ENCODE peak calls at places on chromosomes 3 and 15, in four cellular contexts. V, D, E and C are unnamed samples.

GRCh38 chr15:77866596-77867125 is 210.8 kb downstream of the TBC1D2B start:
- DNase-seq in V (no peak), D (no peak), E (no peak), C (no peak)

GRCh38 chr15:58532126-58532525 is 100.3 kb downstream of the LIPC start:
- DNase-seq in V (no peak), D (no peak), E (no peak), C (no peak)

GRCh38 chr15:31974855-31975421 is 55.4 kb upstream of the CHRNA7 start:
- DNase-seq in V (peak), D (peak), E (peak), C (peak)

GRCh38 chr3:56923546-56924224 is 121.9 kb upstream of the ARHGEF3 start:
- DNase-seq in V (peak), D (peak), E (peak), C (peak)

GRCh38 chr15:50939911-50940310 is 31.4 kb downstream of the AP4E1 start:
- DNase-seq in V (no peak), D (peak), E (peak), C (peak)

GRCh38 chr3:99473321-99473751 is 165.1 kb upstream of the COL8A1 start:
- DNase-seq in V (no peak), D (peak), E (no peak), C (peak)

GRCh38 chr15:26644948-26645347 is 127.9 kb downstream of the GABRB3 start:
- DNase-seq in V (no peak), D (no peak), E (no peak), C (no peak)

GRCh38 chr15:77040673-77041072 is 30.2 kb downstream of the TSPAN3 start:
- DNase-seq in V (no peak), D (no peak), E (no peak), C (no peak)

GRCh38 chr15:52789601-52790165 is 453 bp downstream of the ONECUT1 start:
- DNase-seq in V (peak), D (peak), E (no peak), C (peak)

GRCh38 chr3:76177650-76178049 is 392.3 kb upstream of the ZNF717 start:
- DNase-seq in V (no peak), D (no peak), E (no peak), C (no peak)

GRCh38 chr3:48011771-48012170 is 4.4 kb downstream of the MAP4 start:
- DNase-seq in V (no peak), D (no peak), E (no peak), C (no peak)

GRCh38 chr3:48407542-48408099 is 22.3 kb downstream of the PLXNB1 start:
- DNase-seq in V (no peak), D (no peak), E (no peak), C (no peak)

GRCh38 chr3:154552338-154552737 is 122.3 kb upstream of the GPR149 start:
- DNase-seq in V (peak), D (no peak), E (no peak), C (no peak)

GRCh38 chr3:34212671-34213070 is 414.2 kb downstream of the PDCD6IP start:
- DNase-seq in V (no peak), D (peak), E (peak), C (no peak)

GRCh38 chr15:73881539-73882320 is 8.4 kb downstream of the TBC1D21 start:
- DNase-seq in V (no peak), D (no peak), E (no peak), C (no peak)

GRCh38 chr15:90030376-90030775 is 29.3 kb downstream of the ZNF710 start:
- DNase-seq in V (no peak), D (no peak), E (no peak), C (no peak)

GRCh38 chr3:140529096-140529495 is 148.8 kb upstream of the TRIM42 start:
- DNase-seq in V (no peak), D (peak), E (peak), C (peak)

GRCh38 chr15:66023322-66023972 is 154.2 kb downstream of the RAB11A start:
- DNase-seq in V (no peak), D (no peak), E (no peak), C (no peak)

GRCh38 chr3:15313461-15313860 is 18.9 kb downstream of the SH3BP5 start:
- DNase-seq in V (no peak), D (no peak), E (no peak), C (no peak)

GRCh38 chr15:33540174-33540573 is 229.4 kb downstream of the RYR3 start:
- DNase-seq in V (no peak), D (no peak), E (no peak), C (no peak)

GRCh38 chr3:130576571-130577266 is 59.7 kb downstream of the COL6A6 start:
- DNase-seq in V (no peak), D (peak), E (no peak), C (no peak)

GRCh38 chr15:31887246-31887645 is 143.1 kb upstream of the CHRNA7 start:
- DNase-seq in V (no peak), D (no peak), E (no peak), C (no peak)

GRCh38 chr15:82875411-82876003 is 66.1 kb downstream of the WHAMM start:
- DNase-seq in V (no peak), D (peak), E (no peak), C (no peak)

GRCh38 chr15:26438316-26438715 is 334.6 kb downstream of the GABRB3 start:
- DNase-seq in V (no peak), D (no peak), E (no peak), C (no peak)

GRCh38 chr15:52295421-52295991 is at the start of gene MYO5C:
- DNase-seq in V (no peak), D (peak), E (peak), C (no peak)

GRCh38 chr3:43531835-43532234 is 90.0 kb downstream of the ANO10 start:
- DNase-seq in V (no peak), D (peak), E (no peak), C (peak)

GRCh38 chr15:47968593-47968992 is 152.2 kb upstream of the SLC24A5 start:
- DNase-seq in V (no peak), D (no peak), E (no peak), C (no peak)

GRCh38 chr15:63504979-63505841 is 817 bp downstream of the USP3 start:
- DNase-seq in V (peak), D (peak), E (peak), C (peak)

GRCh38 chr3:27216295-27216694 is 152.9 kb downstream of the NEK10 start:
- DNase-seq in V (no peak), D (no peak), E (no peak), C (no peak)

GRCh38 chr3:12288466-12289129 is at the start of gene PPARG:
- DNase-seq in V (no peak), D (peak), E (peak), C (peak)

GRCh38 chr3:65285956-65286355 is 598.2 kb upstream of the ADAMTS9 start:
- DNase-seq in V (no peak), D (no peak), E (no peak), C (no peak)

GRCh38 chr3:123559040-123559861 is 25.6 kb downstream of the HACD2 start:
- DNase-seq in V (peak), D (peak), E (peak), C (peak)

GRCh38 chr3:25455316-25456232 is 27.5 kb downstream of the RARB start:
- DNase-seq in V (no peak), D (peak), E (no peak), C (peak)

GRCh38 chr3:135503429-135504083 is 462.0 kb upstream of the PPP2R3A start:
- DNase-seq in V (peak), D (peak), E (peak), C (peak)

GRCh38 chr3:187677604-187678003 is 7.4 kb upstream of the SST start:
- DNase-seq in V (no peak), D (no peak), E (no peak), C (no peak)

GRCh38 chr3:177679568-177680441 is 482.5 kb upstream of the TBL1XR1 start:
- DNase-seq in V (no peak), D (peak), E (no peak), C (peak)

GRCh38 chr3:177680442-177680821 is 483.1 kb upstream of the TBL1XR1 start:
- DNase-seq in V (no peak), D (peak), E (no peak), C (peak)

GRCh38 chr3:177681852-177682251 is 484.6 kb upstream of the TBL1XR1 start:
- DNase-seq in V (no peak), D (no peak), E (no peak), C (no peak)

GRCh38 chr3:177683619-177684018 is 486.3 kb upstream of the TBL1XR1 start:
- DNase-seq in V (no peak), D (no peak), E (no peak), C (no peak)

GRCh38 chr3:177681156-177681555 is 483.9 kb upstream of the TBL1XR1 start:
- DNase-seq in V (no peak), D (no peak), E (no peak), C (peak)
- H3K4me2 ChIP-seq in V (no peak), D (no peak), E (no peak), C (no peak)

GRCh38 chr3:129121016-129121791 is 400 bp downstream of the RAB43 start:
- DNase-seq in V (peak), D (peak), E (peak), C (peak)
- H3K4me2 ChIP-seq in V (peak), D (peak), E (peak), C (peak)

DNA sequence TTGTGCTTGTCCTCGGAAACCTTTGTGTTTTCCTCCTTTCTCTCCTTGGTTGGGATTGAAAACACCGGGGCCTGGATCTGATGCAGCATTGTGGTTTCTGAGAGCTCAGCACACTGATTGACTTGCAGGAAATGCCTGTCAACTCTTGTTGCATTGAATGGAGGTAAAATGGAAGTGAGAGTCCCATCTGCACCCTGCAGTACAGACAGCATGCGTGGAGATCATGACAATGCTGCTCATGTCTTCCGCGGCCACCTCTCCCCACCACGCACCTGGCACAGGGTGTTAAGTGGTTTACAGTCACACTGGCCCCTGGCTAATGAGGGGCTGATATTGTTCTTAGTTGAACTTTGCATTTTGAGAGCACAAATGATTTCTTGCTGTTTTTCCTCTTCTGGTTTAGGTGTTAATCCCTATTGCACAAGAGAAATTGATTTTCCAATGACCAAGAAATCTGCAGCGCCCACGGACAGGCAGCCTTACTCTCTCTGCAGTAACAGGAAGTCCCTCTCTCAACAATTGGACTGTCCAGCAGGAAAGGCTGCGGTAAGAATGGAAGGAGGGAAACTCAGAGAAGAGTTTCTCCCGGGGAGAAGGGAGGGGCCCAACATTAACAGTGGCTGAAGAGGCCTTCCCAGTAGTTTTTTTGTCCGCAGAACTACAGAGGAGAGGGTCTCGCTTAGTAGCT is 58.5 kb downstream of the STARD5 start:
- DNase-seq in V (peak), D (no peak), E (no peak), C (no peak)
- H3K4me2 ChIP-seq in V (peak), D (peak), E (peak), C (no peak)

GRCh38 chr3:112482675-112483074 is 16.6 kb downstream of the BTLA start:
- DNase-seq in V (no peak), D (no peak), E (no peak), C (no peak)

GRCh38 chr3:112477891-112478290 is 21.4 kb downstream of the BTLA start:
- DNase-seq in V (no peak), D (no peak), E (no peak), C (no peak)

GRCh38 chr3:112484352-112484751 is 14.9 kb downstream of the BTLA start:
- DNase-seq in V (no peak), D (no peak), E (no peak), C (no peak)

GRCh38 chr3:112486811-112487505 is 12.3 kb downstream of the BTLA start:
- DNase-seq in V (no peak), D (no peak), E (no peak), C (peak)

GRCh38 chr3:112481342-112481870 is 17.9 kb downstream of the BTLA start:
- DNase-seq in V (no peak), D (no peak), E (no peak), C (no peak)
- H3K4me2 ChIP-seq in V (no peak), D (no peak), E (no peak), C (no peak)

DNA sequence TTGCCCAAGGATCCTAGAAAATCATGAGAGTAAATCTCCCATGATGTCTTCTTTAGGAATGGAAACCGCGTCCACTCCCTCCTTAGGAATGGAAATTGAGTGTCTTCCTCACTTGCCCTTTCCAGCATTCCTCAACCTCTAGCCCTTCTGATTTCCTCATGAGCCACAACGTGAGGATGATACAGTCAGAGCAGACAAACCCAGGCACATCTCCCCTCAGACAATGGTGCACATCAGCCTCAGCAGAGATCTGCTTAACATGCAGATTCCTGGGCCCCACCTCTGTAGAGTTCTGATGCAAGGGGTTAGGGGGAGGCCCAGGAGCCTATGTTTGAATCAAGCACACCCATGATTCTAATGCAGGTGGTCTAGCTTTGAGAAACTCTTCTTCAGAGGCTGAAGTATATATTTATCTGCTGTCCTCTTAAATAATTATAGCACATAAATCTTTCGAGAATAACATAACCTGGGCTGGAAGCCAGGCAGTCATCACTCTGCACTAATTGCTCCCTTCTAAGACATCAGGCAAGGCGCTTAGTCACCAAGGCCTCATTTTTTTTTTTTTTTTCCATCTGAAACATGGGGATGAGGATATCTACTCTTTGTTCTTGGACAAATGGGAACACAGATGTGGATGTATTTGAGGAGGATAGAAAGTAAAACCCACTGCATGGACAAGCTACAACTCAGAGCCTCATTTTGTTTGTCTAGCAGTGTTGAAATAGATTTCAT is 81.7 kb downstream of the PRICKLE2 start:
- DNase-seq in V (no peak), D (peak), E (no peak), C (peak)
- H3K4me2 ChIP-seq in V (no peak), D (no peak), E (no peak), C (no peak)

GRCh38 chr15:101024709-101025108 is 105.6 kb downstream of the LRRK1 start:
- DNase-seq in V (no peak), D (no peak), E (no peak), C (no peak)
- H3K4me2 ChIP-seq in V (no peak), D (no peak), E (no peak), C (no peak)

DNA sequence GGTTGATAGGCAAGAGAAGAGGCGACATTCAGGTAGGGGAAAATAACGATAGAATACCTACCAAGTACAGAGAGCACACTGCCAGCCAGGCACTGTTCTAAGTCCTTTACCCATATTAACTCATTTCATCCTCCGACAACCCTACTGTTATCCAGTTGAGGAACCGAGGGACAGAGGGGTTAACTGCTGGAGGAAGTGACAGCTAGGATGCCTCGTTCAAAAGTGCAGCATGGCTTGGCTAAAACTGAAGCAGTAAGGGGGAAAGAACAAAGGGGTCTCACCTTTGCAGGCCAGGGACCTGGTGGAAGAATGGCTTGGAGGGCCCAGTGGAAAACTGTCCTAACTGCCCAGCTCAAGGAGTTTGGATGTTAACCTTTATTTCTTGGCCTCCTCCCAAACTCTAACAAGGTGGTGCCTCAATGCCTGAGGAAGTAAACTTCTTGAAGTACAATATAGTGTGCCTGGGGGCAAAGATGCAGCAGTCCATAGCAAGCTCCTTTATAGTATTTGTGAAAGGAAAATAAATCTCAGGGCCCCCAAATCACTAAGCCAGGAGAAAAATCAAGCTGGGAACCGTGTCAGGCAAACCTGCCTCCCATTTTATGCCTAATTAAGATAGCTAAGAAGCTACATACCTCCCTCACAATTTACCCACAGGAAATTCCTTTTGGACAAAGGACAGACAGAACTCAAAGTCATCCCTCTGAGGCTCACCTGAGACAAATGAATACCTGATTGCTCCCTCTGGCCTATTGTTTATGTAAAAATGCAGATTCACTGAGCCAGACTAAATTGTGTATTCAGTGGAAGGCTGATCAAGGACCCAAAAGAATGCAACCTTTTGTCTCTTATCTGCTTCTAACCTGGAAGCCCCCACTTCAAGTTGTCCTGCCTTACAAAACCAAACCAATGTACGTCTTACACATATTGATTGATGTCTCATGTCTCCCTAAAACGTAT is 1.6 kb upstream of the ITGB5 start:
- DNase-seq in V (no peak), D (no peak), E (no peak), C (no peak)
- H3K4me2 ChIP-seq in V (no peak), D (no peak), E (no peak), C (no peak)

GRCh38 chr15:69591905-69592508 is 139.4 kb downstream of the RPLP1 start:
- DNase-seq in V (no peak), D (no peak), E (peak), C (no peak)

GRCh38 chr15:69593981-69594966 is 141.7 kb downstream of the RPLP1 start:
- DNase-seq in V (no peak), D (peak), E (peak), C (no peak)

GRCh38 chr15:69593488-69593887 is 140.9 kb downstream of the RPLP1 start:
- DNase-seq in V (no peak), D (no peak), E (no peak), C (no peak)

GRCh38 chr15:69590932-69591524 is 138.4 kb downstream of the RPLP1 start:
- DNase-seq in V (no peak), D (no peak), E (no peak), C (no peak)

GRCh38 chr15:69592954-69593353 is 140.3 kb downstream of the RPLP1 start:
- DNase-seq in V (no peak), D (no peak), E (no peak), C (no peak)
- H3K4me2 ChIP-seq in V (no peak), D (no peak), E (no peak), C (no peak)